ENCODE peak calls at places on chromosomes 5 and 9, in four cellular contexts. J is T-helper 9 cell; H is CD4-positive, alpha-beta memory T cell; V is stimulated activated CD4-positive, alpha-beta T cell treated with anti-CD3 and anti-CD28 coated beads, Interleukin-12 subunit alpha, Interleukin-12 subunit beta, amount 100 ng/mL, for 24 hours. Y is an unnamed sample.

GRCh38 chr5:178449163-178450060 is 140.8 kb downstream of the COL23A1 start:
- DNase-seq in J (no peak), H (no peak), V (no peak), Y (no peak)

GRCh38 chr5:155004138-155004744 is 9.3 kb upstream of the KIF4B start:
- DNase-seq in J (no peak), V (no peak), H (peak; percentile 0), Y (no peak)

GRCh38 chr9:87859137-87859536 is 23.5 kb upstream of the SPATA31E1 start:
- DNase-seq in V (no peak), J (no peak), H (no peak), Y (no peak)

GRCh38 chr5:141821430-141821925 is 56.7 kb downstream of the PCDH1 start:
- DNase-seq in H (no peak), J (no peak), V (no peak), Y (no peak)

GRCh38 chr9:76677481-76678055 is 86.7 kb upstream of the PCA3 start:
- DNase-seq in J (no peak), H (no peak), V (no peak), Y (no peak)

GRCh38 chr5:151173711-151174611 is 16.4 kb upstream of the ANXA6 start:
- DNase-seq in V (no peak), H (no peak), J (no peak), Y (no peak)

GRCh38 chr9:124270504-124271335 is 13.0 kb downstream of the NEK6 start:
- DNase-seq in V (no peak), J (no peak), H (no peak), Y (no peak)

GRCh38 chr9:25677301-25678146 is 720 bp downstream of the TUSC1 start:
- DNase-seq in V (no peak), J (no peak), H (no peak), Y (peak; percentile 0)

GRCh38 chr5:96657068-96657467 is 5.1 kb upstream of the CAST start:
- DNase-seq in V (no peak), J (peak; percentile 12), H (peak; percentile 46), Y (peak; percentile 18)

GRCh38 chr9:86721843-86722705 is 225.2 kb downstream of the GAS1 start:
- DNase-seq in H (no peak), J (no peak), V (no peak), Y (no peak)

GRCh38 chr5:31469886-31470285 is 62.0 kb downstream of the DROSHA start:
- DNase-seq in J (no peak), H (no peak), V (no peak), Y (no peak)

GRCh38 chr5:43007911-43008368 is 32.2 kb downstream of the ANXA2R start:
- DNase-seq in J (peak; percentile 73), H (peak; percentile 89), V (peak; percentile 58), Y (peak; percentile 68)

GRCh38 chr5:179716286-179716685 is 16.3 kb upstream of the MAML1 start:
- DNase-seq in J (no peak), V (no peak), H (no peak), Y (no peak)

GRCh38 chr9:112921549-112921948 is 30.9 kb upstream of the SLC46A2 start:
- DNase-seq in V (no peak), J (no peak), H (no peak), Y (no peak)

GRCh38 chr9:110446171-110446570 is 108.5 kb upstream of the TXNDC8 start:
- DNase-seq in J (no peak), V (no peak), H (no peak), Y (no peak)

GRCh38 chr5:45694255-45694834 is 1.8 kb downstream of the HCN1 start:
- DNase-seq in H (no peak), J (no peak), V (no peak), Y (no peak)

GRCh38 chr5:141409598-141410306 is 1.9 kb downstream of the PCDHGB6 start:
- DNase-seq in J (no peak), V (no peak), H (no peak), Y (no peak)

GRCh38 chr9:131773911-131774379 is 34.1 kb upstream of the RAPGEF1 start:
- DNase-seq in J (no peak), H (peak; percentile 15), V (no peak), Y (no peak)